ENCODE peak calls at places on chromosomes 4 and X, in five cellular contexts. One of them, this sample, is unnamed.

GRCh38 chr4:106530034-106530361 is 161.4 kb upstream of the GIMD1 start:
- DNase-seq in kidney epithelial cell: no peak
- DNase-seq in lower leg skin: no peak
- DNase-seq in tibial nerve: no peak
- DNase-seq in AG09309: no peak
- DNase-seq in this sample: no peak

GRCh38 chrX:29926056-29926455 is 289.3 kb upstream of the MAGEB2 start:
- DNase-seq in kidney epithelial cell: peak; percentile 16
- DNase-seq in tibial nerve: no peak
- DNase-seq in AG09309: no peak
- DNase-seq in lower leg skin: no peak
- DNase-seq in this sample: no peak

GRCh38 chr4:121307441-121308327 is 73.1 kb downstream of the QRFPR start:
- DNase-seq in AG09309: peak; percentile 16
- DNase-seq in lower leg skin: no peak
- DNase-seq in tibial nerve: no peak
- DNase-seq in kidney epithelial cell: peak; percentile 4
- DNase-seq in this sample: peak; percentile 1

GRCh38 chrX:37349131-37350033 is at the start of gene PRRG1:
- DNase-seq in AG09309: peak; percentile 34
- DNase-seq in lower leg skin: peak; percentile 36
- DNase-seq in kidney epithelial cell: peak; percentile 37
- DNase-seq in tibial nerve: peak; percentile 43
- DNase-seq in this sample: peak; percentile 40

GRCh38 chr4:153488006-153488718 is 22.0 kb downstream of the TMEM131L start:
- DNase-seq in kidney epithelial cell: no peak
- DNase-seq in tibial nerve: no peak
- DNase-seq in AG09309: no peak
- DNase-seq in lower leg skin: no peak
- DNase-seq in this sample: no peak

GRCh38 chr4:76696109-76696508 is 201.8 kb downstream of the SOWAHB start:
- DNase-seq in tibial nerve: no peak
- DNase-seq in kidney epithelial cell: no peak
- DNase-seq in lower leg skin: no peak
- DNase-seq in AG09309: no peak
- DNase-seq in this sample: no peak

GRCh38 chrX:318068-318738 is 393 bp downstream of the GTPBP6 start:
- DNase-seq in kidney epithelial cell: peak; percentile 96
- DNase-seq in AG09309: peak; percentile 92
- DNase-seq in lower leg skin: peak; percentile 99
- DNase-seq in tibial nerve: peak; percentile 100
- DNase-seq in this sample: peak; percentile 99

GRCh38 chrX:110258552-110258951 is 59.3 kb downstream of the AMMECR1 start:
- DNase-seq in tibial nerve: no peak
- DNase-seq in AG09309: no peak
- DNase-seq in kidney epithelial cell: no peak
- DNase-seq in lower leg skin: no peak
- DNase-seq in this sample: no peak

GRCh38 chr4:76301068-76301774 is 5.3 kb upstream of the STBD1 start:
- DNase-seq in kidney epithelial cell: peak; percentile 88
- DNase-seq in tibial nerve: no peak
- DNase-seq in lower leg skin: no peak
- DNase-seq in AG09309: peak; percentile 61
- DNase-seq in this sample: no peak

GRCh38 chr4:38663021-38663800 is 788 bp upstream of the KLF3 start:
- DNase-seq in lower leg skin: peak; percentile 44
- DNase-seq in AG09309: peak; percentile 40
- DNase-seq in kidney epithelial cell: no peak
- DNase-seq in tibial nerve: no peak
- DNase-seq in this sample: no peak

GRCh38 chrX:68061206-68061535 is 372.1 kb downstream of the OPHN1 start:
- DNase-seq in AG09309: no peak
- DNase-seq in lower leg skin: no peak
- DNase-seq in tibial nerve: no peak
- DNase-seq in kidney epithelial cell: no peak
- DNase-seq in this sample: no peak

GRCh38 chr4:30866907-30867306 is 146.7 kb downstream of the PCDH7 start:
- DNase-seq in lower leg skin: no peak
- DNase-seq in kidney epithelial cell: peak; percentile 23
- DNase-seq in tibial nerve: no peak
- DNase-seq in AG09309: no peak
- DNase-seq in this sample: no peak

GRCh38 chrX:15310117-15310516 is 5.3 kb downstream of the ASB11 start:
- DNase-seq in kidney epithelial cell: no peak
- DNase-seq in AG09309: no peak
- DNase-seq in tibial nerve: peak; percentile 42
- DNase-seq in lower leg skin: peak; percentile 45
- DNase-seq in this sample: peak; percentile 80

GRCh38 chr4:94126669-94127068 is 81.0 kb upstream of the SMARCAD1 start:
- DNase-seq in AG09309: no peak
- DNase-seq in lower leg skin: no peak
- DNase-seq in tibial nerve: no peak
- DNase-seq in kidney epithelial cell: no peak
- DNase-seq in this sample: no peak

DNA sequence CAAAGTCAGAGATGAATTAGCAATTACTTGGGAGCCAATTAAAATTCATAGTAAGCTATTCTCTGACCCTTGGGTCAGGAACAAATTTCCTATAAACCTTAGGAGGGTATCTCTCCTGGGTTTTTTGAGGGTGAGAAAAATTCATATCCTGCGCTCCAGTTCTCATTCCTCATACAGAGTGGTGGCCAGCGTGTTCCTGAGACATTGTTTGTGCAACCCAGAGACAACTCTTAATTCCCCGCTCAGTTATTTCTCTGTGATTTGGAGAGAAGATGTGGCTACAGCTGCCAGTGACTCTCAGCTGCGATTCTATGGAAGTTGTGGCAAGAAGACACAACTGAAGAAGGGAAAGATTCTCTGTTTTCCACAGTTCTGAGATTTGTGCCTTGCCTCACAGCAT is 37.9 kb upstream of the CBR4 start:
- DNase-seq in AG09309: no peak
- DNase-seq in tibial nerve: peak; percentile 15
- DNase-seq in lower leg skin: no peak
- DNase-seq in kidney epithelial cell: no peak
- DNase-seq in this sample: no peak
- H3K4me3 ChIP-seq in AG09309: no peak overlapping the region
- H3K4me3 ChIP-seq in tibial nerve: no peak overlapping the region
- H3K4me3 ChIP-seq in lower leg skin: no peak overlapping the region
- H3K4me3 ChIP-seq in kidney epithelial cell: no peak overlapping the region
- H3K4me3 ChIP-seq in this sample: no peak overlapping the region

GRCh38 chr4:8315343-8316250 is 46.0 kb downstream of the HTRA3 start:
- DNase-seq in AG09309: peak; percentile 39
- DNase-seq in kidney epithelial cell: peak; percentile 81
- DNase-seq in tibial nerve: peak; percentile 15
- DNase-seq in lower leg skin: no peak
- DNase-seq in this sample: no peak
- TF ChIP-seq CTCF in AG09309: no peak
- TF ChIP-seq CTCF in kidney epithelial cell: no peak
- TF ChIP-seq CTCF in tibial nerve: no peak
- TF ChIP-seq CTCF in lower leg skin: no peak
- TF ChIP-seq CTCF in this sample: no peak

GRCh38 chr4:108255203-108255747 is 86.5 kb upstream of the LEF1 start:
- DNase-seq in AG09309: no peak
- DNase-seq in kidney epithelial cell: no peak
- DNase-seq in lower leg skin: no peak
- DNase-seq in tibial nerve: no peak
- DNase-seq in this sample: no peak

DNA sequence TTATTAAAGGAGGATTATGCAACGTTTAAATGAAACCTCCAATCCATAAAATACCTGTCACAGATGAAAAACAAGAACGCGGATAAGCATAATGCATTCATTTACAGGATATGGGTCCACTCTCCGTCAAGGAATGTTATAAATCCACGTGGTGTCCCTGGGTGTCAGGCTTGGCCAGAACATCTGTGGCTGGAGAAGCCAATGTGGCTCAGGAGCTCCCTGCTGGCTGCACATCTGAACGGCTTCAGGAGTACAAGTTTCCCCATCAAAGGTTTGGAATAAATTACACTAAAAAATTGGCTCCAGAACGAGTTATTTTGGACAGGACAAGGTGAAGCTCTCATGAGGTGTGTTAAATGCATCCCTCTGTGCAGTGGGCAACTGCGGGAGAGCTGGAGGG is 87.8 kb upstream of the LEF1 start:
- DNase-seq in tibial nerve: no peak
- DNase-seq in lower leg skin: no peak
- DNase-seq in kidney epithelial cell: no peak
- DNase-seq in AG09309: no peak
- DNase-seq in this sample: no peak
- H3K4me3 ChIP-seq in tibial nerve: no peak overlapping the region
- H3K4me3 ChIP-seq in lower leg skin: no peak overlapping the region
- H3K4me3 ChIP-seq in kidney epithelial cell: no peak overlapping the region
- H3K4me3 ChIP-seq in AG09309: no peak overlapping the region
- H3K4me3 ChIP-seq in this sample: no peak overlapping the region

GRCh38 chr4:13706716-13707115 is 79.2 kb upstream of the BOD1L1 start:
- DNase-seq in lower leg skin: no peak
- DNase-seq in tibial nerve: no peak
- DNase-seq in kidney epithelial cell: no peak
- DNase-seq in AG09309: no peak
- DNase-seq in this sample: no peak

GRCh38 chr4:13704020-13704419 is 76.5 kb upstream of the BOD1L1 start:
- DNase-seq in AG09309: no peak
- DNase-seq in kidney epithelial cell: no peak
- DNase-seq in lower leg skin: no peak
- DNase-seq in tibial nerve: no peak
- DNase-seq in this sample: no peak

GRCh38 chr4:13706130-13706529 is 78.6 kb upstream of the BOD1L1 start:
- DNase-seq in AG09309: no peak
- DNase-seq in lower leg skin: no peak
- DNase-seq in kidney epithelial cell: no peak
- DNase-seq in tibial nerve: no peak
- DNase-seq in this sample: no peak

GRCh38 chr4:13704761-13705160 is 77.2 kb upstream of the BOD1L1 start:
- DNase-seq in lower leg skin: no peak
- DNase-seq in kidney epithelial cell: no peak
- DNase-seq in tibial nerve: no peak
- DNase-seq in AG09309: no peak
- DNase-seq in this sample: no peak

DNA sequence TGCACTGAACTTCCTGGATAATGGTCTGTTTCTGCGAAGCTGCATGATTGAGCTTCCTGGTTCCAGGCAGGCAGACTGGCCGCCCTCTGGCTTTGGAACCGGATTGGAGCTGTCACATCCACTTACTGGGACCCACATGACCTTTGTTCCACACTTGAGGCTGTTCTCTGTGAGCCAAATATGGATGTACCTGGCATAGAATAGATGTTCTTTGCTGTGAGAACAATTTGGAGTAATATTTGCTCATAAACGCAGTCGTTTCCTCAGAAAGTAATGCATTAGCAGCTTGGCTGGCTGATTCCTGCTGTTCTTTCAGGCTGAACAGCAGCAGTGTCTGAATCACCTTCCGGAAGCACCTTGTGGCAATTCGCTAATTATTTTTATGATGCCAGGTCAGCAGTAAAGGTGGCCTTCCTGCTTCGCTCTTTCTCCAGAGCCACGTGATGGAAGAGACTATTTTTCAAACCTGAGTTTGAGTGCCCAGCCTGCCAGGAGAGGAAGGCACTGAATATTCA is 78.1 kb upstream of the BOD1L1 start:
- DNase-seq in kidney epithelial cell: peak; percentile 83
- DNase-seq in AG09309: no peak
- DNase-seq in lower leg skin: peak; percentile 44
- DNase-seq in tibial nerve: no peak
- DNase-seq in this sample: peak; percentile 42
- TF ChIP-seq CTCF in kidney epithelial cell: no peak
- TF ChIP-seq CTCF in AG09309: no peak
- TF ChIP-seq CTCF in lower leg skin: no peak
- TF ChIP-seq CTCF in tibial nerve: no peak
- TF ChIP-seq CTCF in this sample: no peak

GRCh38 chr4:7146059-7146763 is 46.1 kb upstream of the SORCS2 start:
- DNase-seq in tibial nerve: no peak
- DNase-seq in lower leg skin: no peak
- DNase-seq in AG09309: no peak
- DNase-seq in kidney epithelial cell: no peak
- DNase-seq in this sample: no peak
- H3K4me3 ChIP-seq in tibial nerve: no peak overlapping the region
- H3K4me3 ChIP-seq in lower leg skin: no peak overlapping the region
- H3K4me3 ChIP-seq in AG09309: no peak overlapping the region
- H3K4me3 ChIP-seq in kidney epithelial cell: no peak overlapping the region
- H3K4me3 ChIP-seq in this sample: no peak overlapping the region

DNA sequence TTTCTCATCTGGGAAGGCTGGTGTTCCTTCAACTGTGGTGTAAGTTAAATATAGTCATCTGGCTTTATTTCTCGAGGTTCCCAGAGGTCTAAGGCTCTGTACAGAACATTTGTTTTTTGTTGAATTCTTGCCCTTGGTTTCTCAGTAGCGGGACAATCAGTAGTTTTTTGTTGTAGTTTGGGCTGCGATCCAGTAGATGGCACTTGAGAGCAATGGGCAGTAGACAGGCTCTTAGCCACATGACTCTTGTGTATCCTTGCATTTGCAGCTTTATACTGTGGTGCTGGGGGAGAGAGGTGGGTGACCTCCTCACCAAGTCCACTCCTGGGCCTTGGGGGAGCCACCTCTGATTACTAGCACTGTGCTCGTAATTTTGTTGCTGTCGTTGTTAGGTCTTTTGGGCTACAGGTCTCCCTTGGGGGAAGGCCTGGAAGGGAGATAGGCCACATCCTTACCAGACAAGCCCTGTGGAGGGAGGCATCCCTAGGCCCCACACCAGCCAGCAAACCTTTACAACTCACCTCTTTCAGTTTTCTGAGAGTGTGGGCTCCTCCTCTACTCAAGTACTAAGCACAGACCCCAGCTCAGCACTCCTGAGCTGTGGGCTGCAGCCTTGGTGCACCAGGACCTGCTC is 8.1 kb downstream of the ETDB start:
- DNase-seq in tibial nerve: peak; percentile 24
- DNase-seq in kidney epithelial cell: no peak
- DNase-seq in lower leg skin: no peak
- DNase-seq in AG09309: peak; percentile 2
- DNase-seq in this sample: no peak
- TF ChIP-seq CTCF in tibial nerve: peak; percentile 47
- TF ChIP-seq CTCF in kidney epithelial cell: peak; percentile 71
- TF ChIP-seq CTCF in lower leg skin: no peak
- TF ChIP-seq CTCF in AG09309: peak; percentile 78
- TF ChIP-seq CTCF in this sample: peak; percentile 65

DNA sequence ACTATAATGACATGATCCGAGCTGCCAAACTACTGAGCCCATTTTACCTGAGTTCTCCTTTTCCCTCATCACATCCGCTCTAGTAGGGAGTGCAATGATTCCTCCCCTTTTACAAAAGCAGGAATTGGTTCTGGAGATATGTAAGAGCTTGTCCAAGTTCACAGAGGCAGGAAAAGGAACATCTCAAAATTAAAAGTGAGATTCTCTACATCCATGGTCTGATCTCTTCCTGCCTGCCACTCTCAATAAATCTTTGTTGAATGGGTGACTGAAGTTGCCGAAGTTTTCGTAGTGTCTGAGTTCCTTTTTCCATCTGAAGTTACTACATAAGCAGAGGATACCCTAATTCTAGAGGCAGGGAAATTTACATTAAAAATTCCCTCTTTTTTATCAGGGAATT is at the start of gene FGFBP1:
- DNase-seq in tibial nerve: no peak
- DNase-seq in kidney epithelial cell: no peak
- DNase-seq in AG09309: no peak
- DNase-seq in lower leg skin: no peak
- DNase-seq in this sample: no peak
- H3K4me3 ChIP-seq in tibial nerve: no peak within 1 kb of the TSS
- H3K4me3 ChIP-seq in kidney epithelial cell: no peak within 1 kb of the TSS
- H3K4me3 ChIP-seq in AG09309: no peak within 1 kb of the TSS
- H3K4me3 ChIP-seq in lower leg skin: no peak within 1 kb of the TSS
- H3K4me3 ChIP-seq in this sample: no peak within 1 kb of the TSS